ENCODE peak calls at places on chromosomes 12 and 14, in ten cellular contexts. F is upper lobe of right lung; R is thoracic aorta; Y is ovary; Q is mesenchymal stem cell; O is DND-41; K is naive thymus-derived CD4-positive, alpha-beta T cell; G is endothelial cell of umbilical vein; V is ascending aorta; C is RWPE1. B is an unnamed sample.

GRCh38 chr12:88624911-88625310 is 44.6 kb upstream of the KITLG start:
- DNase-seq in F (no peak), R (no peak), Y (no peak), Q (peak), O (no peak), K (no peak), G (no peak), V (no peak), C (no peak), B (no peak)

GRCh38 chr14:105059917-105060565 is 5.2 kb downstream of the GPR132 start:
- DNase-seq in F (no peak), R (no peak), Y (no peak), Q (no peak), O (no peak), K (no peak), G (no peak), V (no peak), C (no peak), B (no peak)

GRCh38 chr12:5480218-5480952 is 48.5 kb downstream of the NTF3 start:
- DNase-seq in F (no peak), R (no peak), Y (peak), Q (peak), O (no peak), K (no peak), G (no peak), V (no peak), C (no peak), B (no peak)

GRCh38 chr12:115451785-115452736 is 768.1 kb upstream of the TBX3 start:
- DNase-seq in F (peak), R (no peak), Y (peak), Q (peak), O (peak), K (no peak), G (no peak), V (no peak), C (peak), B (no peak)

GRCh38 chr14:23366163-23366921 is 1.4 kb upstream of the EFS start:
- DNase-seq in F (peak), R (no peak), Y (peak), Q (peak), O (no peak), K (no peak), G (no peak), V (no peak), C (peak), B (no peak)

GRCh38 chr12:127516467-127516866 is 750.5 kb upstream of the TMEM132C start:
- DNase-seq in F (no peak), R (no peak), Y (no peak), Q (peak), O (no peak), K (no peak), G (no peak), V (no peak), C (no peak), B (no peak)

GRCh38 chr14:20400965-20401593 is 12.2 kb downstream of the TEP1 start:
- DNase-seq in F (no peak), R (no peak), Y (no peak), Q (no peak), O (no peak), K (no peak), G (peak), V (no peak), C (peak), B (peak)

GRCh38 chr14:23469906-23470403 is 452 bp downstream of the NGDN start:
- DNase-seq in F (no peak), R (no peak), Y (no peak), Q (no peak), O (no peak), K (no peak), G (no peak), V (no peak), C (no peak), B (no peak)

GRCh38 chr12:49515266-49515665 is 23.6 kb upstream of the KCNH3 start:
- DNase-seq in F (no peak), R (no peak), Y (no peak), Q (peak), O (no peak), K (no peak), G (peak), V (no peak), C (peak), B (peak)

GRCh38 chr12:6962285-6963015 is 8.0 kb downstream of the PHB2 start:
- DNase-seq in F (peak), R (no peak), Y (peak), Q (no peak), O (no peak), K (no peak), G (no peak), V (no peak), C (no peak), B (peak)

GRCh38 chr14:74299061-74299545 is 3.6 kb downstream of the ABCD4 start:
- DNase-seq in F (no peak), R (no peak), Y (no peak), Q (no peak), O (no peak), K (no peak), G (peak), V (no peak), C (no peak), B (no peak)

GRCh38 chr12:107622005-107622404 is 63.6 kb upstream of the PWP1 start:
- DNase-seq in F (no peak), R (no peak), Y (no peak), Q (no peak), O (no peak), K (no peak), G (no peak), V (no peak), C (no peak), B (no peak)

GRCh38 chr12:6336859-6337744 is 4.8 kb downstream of the TNFRSF1A start:
- DNase-seq in F (peak), R (no peak), Y (no peak), Q (no peak), O (peak), K (peak), G (peak), V (no peak), C (no peak), B (no peak)

GRCh38 chr12:54384591-54385041 is at the start of gene ZNF385A:
- DNase-seq in F (peak), R (no peak), Y (no peak), Q (peak), O (no peak), K (no peak), G (no peak), V (no peak), C (no peak), B (no peak)

GRCh38 chr14:67359319-67359774 is 257 bp downstream of the ATP6V1D start:
- DNase-seq in F (no peak), R (no peak), Y (no peak), Q (peak), O (no peak), K (peak), G (no peak), V (no peak), C (peak), B (peak)

GRCh38 chr12:107760207-107760816 is 625 bp downstream of the PRDM4 start:
- DNase-seq in F (peak), R (no peak), Y (no peak), Q (peak), O (peak), K (peak), G (peak), V (no peak), C (peak), B (peak)

GRCh38 chr14:92185559-92185958 is 63.8 kb downstream of the CPSF2 start:
- DNase-seq in F (no peak), R (no peak), Y (no peak), Q (no peak), O (no peak), K (no peak), G (no peak), V (no peak), C (no peak), B (no peak)

GRCh38 chr14:23299986-23300686 is 2.5 kb downstream of the PPP1R3E start:
- DNase-seq in F (no peak), R (no peak), Y (no peak), Q (no peak), O (no peak), K (no peak), G (no peak), V (no peak), C (no peak), B (no peak)

GRCh38 chr14:60925286-60925685 is 55.6 kb downstream of the TRMT5 start:
- DNase-seq in F (no peak), R (no peak), Y (no peak), Q (no peak), O (no peak), K (no peak), G (peak), V (no peak), C (no peak), B (no peak)

GRCh38 chr12:946656-947055 is 2.8 kb downstream of the RAD52 start:
- DNase-seq in F (no peak), R (no peak), Y (no peak), Q (peak), O (no peak), K (no peak), G (no peak), V (no peak), C (no peak), B (no peak)

GRCh38 chr12:121033625-121034349 is 5.3 kb downstream of the OASL start:
- DNase-seq in F (no peak), R (no peak), Y (no peak), Q (peak), O (peak), K (no peak), G (no peak), V (no peak), C (peak), B (peak)

GRCh38 chr12:13164859-13165577 is 31.5 kb upstream of the EMP1 start:
- DNase-seq in F (no peak), R (no peak), Y (no peak), Q (no peak), O (no peak), K (no peak), G (peak), V (no peak), C (no peak), B (no peak)
- H3K27ac ChIP-seq in F (no peak), R (no peak), Y (no peak), Q (peak), O (no peak), K (peak), G (peak), V (no peak), C (peak), B (peak)

DNA sequence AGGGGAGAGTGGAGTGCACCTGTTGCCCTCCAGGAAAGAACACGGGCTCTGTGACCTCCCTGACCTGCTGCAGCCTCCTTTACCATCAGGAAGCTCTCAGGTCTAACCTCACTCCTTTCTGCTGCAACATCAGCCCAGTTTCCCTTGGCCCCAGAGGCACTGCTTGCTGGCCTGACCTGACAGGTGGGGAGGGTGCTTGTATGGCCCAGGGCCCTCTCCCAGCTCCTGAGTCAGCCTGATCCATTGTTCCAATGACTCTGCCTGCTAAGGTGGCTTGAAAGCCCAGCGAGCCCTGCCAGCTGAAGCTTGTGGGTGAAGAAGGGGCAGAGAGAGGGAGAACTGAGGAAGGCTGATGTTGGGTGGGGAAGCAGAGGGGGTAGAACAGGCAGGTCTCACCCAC is 13.2 kb upstream of the KRT78 start:
- DNase-seq in F (no peak), R (no peak), Y (no peak), Q (no peak), O (no peak), K (no peak), G (no peak), V (no peak), C (no peak), B (peak)
- H3K27ac ChIP-seq in F (no peak), R (no peak), Y (no peak), Q (no peak), O (no peak), K (no peak), G (no peak), V (no peak), C (peak), B (peak)

GRCh38 chr12:21649034-21649433 is 8.6 kb downstream of the LDHB start:
- DNase-seq in F (no peak), R (no peak), Y (no peak), Q (no peak), O (no peak), K (no peak), G (no peak), V (no peak), C (no peak), B (no peak)
- H3K27ac ChIP-seq in F (no peak), R (no peak), Y (no peak), Q (no peak), O (peak), K (no peak), G (no peak), V (no peak), C (no peak), B (no peak)

GRCh38 chr12:132602578-132603239 is 7.7 kb downstream of the LRCOL1 start:
- DNase-seq in F (no peak), R (no peak), Y (peak), Q (no peak), O (no peak), K (no peak), G (peak), V (no peak), C (no peak), B (no peak)

GRCh38 chr12:132601171-132601883 is 9.1 kb downstream of the LRCOL1 start:
- DNase-seq in F (no peak), R (no peak), Y (peak), Q (no peak), O (no peak), K (no peak), G (no peak), V (no peak), C (no peak), B (no peak)

GRCh38 chr12:132605055-132605441 is 5.3 kb downstream of the LRCOL1 start:
- DNase-seq in F (no peak), R (no peak), Y (no peak), Q (no peak), O (no peak), K (no peak), G (no peak), V (no peak), C (no peak), B (no peak)

GRCh38 chr12:132604108-132605054 is 6.0 kb downstream of the LRCOL1 start:
- DNase-seq in F (no peak), R (no peak), Y (no peak), Q (no peak), O (no peak), K (no peak), G (peak), V (no peak), C (no peak), B (no peak)

GRCh38 chr12:132603240-132604107 is 6.9 kb downstream of the LRCOL1 start:
- DNase-seq in F (no peak), R (no peak), Y (no peak), Q (no peak), O (no peak), K (no peak), G (peak), V (no peak), C (no peak), B (no peak)
- H3K27ac ChIP-seq in F (peak), R (no peak), Y (no peak), Q (no peak), O (no peak), K (no peak), G (no peak), V (no peak), C (no peak), B (no peak)

GRCh38 chr12:111440152-111440551 is 34.4 kb downstream of the SH2B3 start:
- DNase-seq in F (no peak), R (no peak), Y (no peak), Q (no peak), O (no peak), K (no peak), G (no peak), V (no peak), C (no peak), B (no peak)

GRCh38 chr12:111442301-111443045 is 36.8 kb downstream of the SH2B3 start:
- DNase-seq in F (peak), R (no peak), Y (no peak), Q (no peak), O (no peak), K (no peak), G (no peak), V (no peak), C (no peak), B (no peak)

GRCh38 chr12:111439657-111440151 is 34.0 kb downstream of the SH2B3 start:
- DNase-seq in F (peak), R (no peak), Y (no peak), Q (no peak), O (no peak), K (no peak), G (no peak), V (no peak), C (no peak), B (no peak)

GRCh38 chr12:111441107-111441928 is 35.6 kb downstream of the SH2B3 start:
- DNase-seq in F (peak), R (no peak), Y (no peak), Q (no peak), O (no peak), K (no peak), G (no peak), V (no peak), C (no peak), B (no peak)

DNA sequence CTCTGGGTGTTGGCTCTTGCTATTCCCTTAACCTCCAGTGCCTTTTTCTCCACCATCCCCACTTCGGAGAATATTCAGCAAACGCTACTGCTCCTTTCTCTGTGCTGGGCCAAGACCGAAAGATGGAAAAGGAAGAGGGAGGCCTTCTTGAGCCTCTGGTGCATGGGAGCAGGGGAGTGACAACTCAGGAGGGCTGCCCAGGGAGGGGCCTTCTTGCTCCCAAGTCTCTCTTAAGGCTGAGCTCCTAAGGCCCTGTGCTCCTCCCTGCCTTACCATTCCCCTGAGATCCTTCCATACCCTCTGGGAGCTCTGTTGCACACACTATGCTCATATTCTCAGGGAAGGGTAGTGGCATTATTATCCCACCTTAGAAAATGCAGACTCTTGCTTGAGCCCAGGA is 34.9 kb downstream of the SH2B3 start:
- DNase-seq in F (peak), R (no peak), Y (no peak), Q (no peak), O (no peak), K (no peak), G (no peak), V (no peak), C (no peak), B (no peak)
- H3K27ac ChIP-seq in F (peak), R (no peak), Y (no peak), Q (peak), O (no peak), K (no peak), G (no peak), V (peak), C (peak), B (no peak)